ENCODE peak calls at places on chromosomes 2 and 18, in eight cellular contexts. K is posterior cingulate gyrus; B is AG08396; S is ELF-1; F is NCI-H1694; L is CD4-positive, alpha-beta memory T cell; E is mesothelial cell of epicardium; D is natural killer cell. G is an unnamed sample.

GRCh38 chr2:69565431-69565839 is 78.1 kb downstream of the AAK1 start:
- DNase-seq in S (peak), E (peak), L (peak), D (peak), K (peak), B (peak), F (peak), G (peak)

GRCh38 chr2:58063641-58064040 is 17.0 kb downstream of the VRK2 start:
- DNase-seq in F (no peak), K (no peak), E (no peak), D (no peak), B (no peak), L (no peak), S (no peak), G (no peak)

GRCh38 chr18:36158261-36158867 is 28.7 kb downstream of the ELP2 start:
- DNase-seq in L (no peak), D (no peak), S (no peak), E (no peak), F (no peak), B (peak), K (no peak), G (no peak)

GRCh38 chr2:112790305-112790704 is 6.0 kb upstream of the IL1A start:
- DNase-seq in F (no peak), B (no peak), E (no peak), D (no peak), L (no peak), K (no peak), S (no peak), G (no peak)

GRCh38 chr18:44502790-44503189 is 177.9 kb upstream of the SETBP1 start:
- DNase-seq in E (no peak), B (no peak), L (no peak), S (no peak), D (no peak), K (no peak), F (no peak), G (no peak)

GRCh38 chr2:167388497-167388896 is 500.2 kb downstream of the XIRP2 start:
- DNase-seq in B (no peak), L (no peak), S (no peak), E (no peak), K (no peak), D (no peak), F (no peak), G (peak)

GRCh38 chr2:191617589-191617988 is 60.3 kb upstream of the NABP1 start:
- DNase-seq in L (peak), B (no peak), S (no peak), E (no peak), F (no peak), D (no peak), K (no peak), G (no peak)

GRCh38 chr2:16739778-16740581 is 74.3 kb upstream of the CYRIA start:
- DNase-seq in B (no peak), L (no peak), S (no peak), K (no peak), E (no peak), D (no peak), F (no peak), G (no peak)

GRCh38 chr18:47756364-47757016 is 174.0 kb downstream of the SMAD2 start:
- DNase-seq in F (peak), K (peak), L (no peak), E (peak), B (peak), D (peak), S (peak), G (peak)

GRCh38 chr2:128981353-128981752 is 662.7 kb upstream of the HS6ST1 start:
- DNase-seq in D (no peak), F (no peak), B (no peak), K (no peak), L (no peak), E (no peak), S (no peak), G (no peak)

GRCh38 chr2:8169443-8169842 is 512.4 kb upstream of the ID2 start:
- DNase-seq in L (no peak), B (peak), S (no peak), D (no peak), F (no peak), E (no peak), K (no peak), G (no peak)

GRCh38 chr18:34956663-34957062 is 84.5 kb upstream of the MAPRE2 start:
- DNase-seq in L (no peak), S (no peak), F (no peak), D (no peak), E (no peak), K (no peak), B (no peak), G (no peak)

GRCh38 chr2:5509362-5509761 is 182.8 kb upstream of the SOX11 start:
- DNase-seq in F (no peak), E (no peak), B (no peak), L (no peak), K (no peak), D (no peak), S (no peak), G (no peak)

GRCh38 chr2:25977768-25978167 is 4.5 kb downstream of the KIF3C start:
- DNase-seq in L (no peak), F (no peak), K (no peak), E (no peak), S (peak), D (no peak), B (no peak), G (no peak)

GRCh38 chr2:54444503-54444902 is 11.6 kb upstream of the SPTBN1 start:
- DNase-seq in S (no peak), K (no peak), E (no peak), F (no peak), D (no peak), L (no peak), B (no peak), G (no peak)

G was measured in GM23338.